ENCODE peak calls at places on chromosomes 7 and 10, in ten cellular contexts. G is fibroblast of the aortic adventitia; J is T-helper 9 cell; X is H54; C is stimulated activated CD8-positive, alpha-beta memory T cell treated with anti-CD3 and anti-CD28 coated beads, Interleukin-15, amount 100 ng/mL, for 24 hours; P is cardiac fibroblast; K is colonic mucosa; R is cardiac muscle cell; E is neural crest cell; H is bronchial epithelial cell. Z is an unnamed sample.

GRCh38 chr7:25812086-25812855 is 339.7 kb upstream of the NFE2L3 start:
- DNase-seq in H (no peak), X (no peak), E (no peak), J (no peak), C (no peak), P (no peak), G (no peak), K (no peak), R (no peak), Z (no peak)

GRCh38 chr10:63429280-63429679 is 36.5 kb downstream of the JMJD1C start:
- DNase-seq in J (no peak), R (no peak), C (no peak), P (peak; percentile 62), H (peak; percentile 39), E (no peak), X (no peak), G (peak; percentile 64), K (no peak), Z (no peak)

GRCh38 chr10:92240289-92241157 is 50.4 kb downstream of the CPEB3 start:
- DNase-seq in P (peak; percentile 80), C (no peak), E (peak; percentile 10), J (peak; percentile 3), G (peak; percentile 73), R (peak; percentile 79), K (peak; percentile 86), H (peak; percentile 56), X (peak; percentile 72), Z (peak; percentile 35)

GRCh38 chr7:132275384-132275783 is 300.9 kb downstream of the PLXNA4 start:
- DNase-seq in C (no peak), H (no peak), J (no peak), R (no peak), G (no peak), X (no peak), P (no peak), K (no peak), E (no peak), Z (no peak)

GRCh38 chr7:158560386-158560785 is 27.2 kb downstream of the PTPRN2 start:
- DNase-seq in H (no peak), R (no peak), C (no peak), G (no peak), J (no peak), P (no peak), E (no peak), K (no peak), X (no peak), Z (no peak)

GRCh38 chr7:134502463-134502862 is 24.9 kb upstream of the AKR1B10 start:
- DNase-seq in G (peak; percentile 87), P (peak; percentile 80), E (no peak), K (peak; percentile 37), C (no peak), R (no peak), J (no peak), H (peak; percentile 73), X (no peak), Z (peak; percentile 27)

GRCh38 chr7:64465551-64465950 is 97.3 kb downstream of the ZNF680 start:
- DNase-seq in G (no peak), R (no peak), E (no peak), J (no peak), K (no peak), X (no peak), P (no peak), H (no peak), C (no peak), Z (no peak)

GRCh38 chr7:28168393-28169158 is 12.0 kb downstream of the JAZF1 start:
- DNase-seq in J (no peak), K (no peak), E (no peak), C (no peak), G (no peak), X (no peak), R (no peak), P (no peak), H (no peak), Z (no peak)

GRCh38 chr10:91088300-91089140 is 131.9 kb upstream of the PCGF5 start:
- DNase-seq in P (peak; percentile 29), J (no peak), H (peak; percentile 22), C (no peak), R (peak; percentile 55), K (no peak), X (no peak), G (peak; percentile 27), E (no peak), Z (no peak)

GRCh38 chr7:47945261-47946015 is 2.8 kb downstream of the PKD1L1 start:
- DNase-seq in P (peak; percentile 76), E (peak; percentile 82), X (peak; percentile 64), K (peak; percentile 90), J (peak; percentile 73), R (peak; percentile 83), H (peak; percentile 44), C (peak; percentile 48), G (peak; percentile 76), Z (peak; percentile 73)

GRCh38 chr7:150515752-150516151 is 1.1 kb downstream of the GIMAP7 start:
- DNase-seq in E (no peak), K (no peak), P (no peak), G (no peak), R (no peak), H (no peak), C (no peak), X (no peak), J (no peak), Z (no peak)

GRCh38 chr10:102904337-102904736 is 13.8 kb upstream of the CNNM2 start:
- DNase-seq in E (no peak), K (no peak), H (no peak), P (no peak), X (no peak), R (no peak), G (no peak), J (no peak), C (no peak), Z (no peak)

GRCh38 chr10:6843477-6843876 is 263.4 kb upstream of the PRKCQ start:
- DNase-seq in R (no peak), C (no peak), G (no peak), J (no peak), H (no peak), E (no peak), P (no peak), X (no peak), K (no peak), Z (no peak)

GRCh38 chr10:110007171-110007700 is 548 bp upstream of the ADD3 start:
- DNase-seq in P (no peak), E (no peak), J (no peak), G (no peak), X (peak; percentile 35), H (peak; percentile 26), K (peak; percentile 68), R (no peak), C (peak; percentile 36), Z (no peak)

GRCh38 chr10:24575462-24576002 is 148.2 kb downstream of the ARHGAP21 start:
- DNase-seq in R (no peak), E (no peak), X (no peak), H (no peak), P (no peak), G (no peak), J (no peak), K (no peak), C (no peak), Z (no peak)

GRCh38 chr10:106920538-106920937 is 244.0 kb downstream of the SORCS1 start:
- DNase-seq in E (no peak), X (no peak), H (no peak), P (no peak), G (no peak), R (no peak), J (no peak), C (no peak), K (no peak), Z (no peak)

GRCh38 chr7:149598721-149599308 is 101.2 kb upstream of the ZNF746 start:
- DNase-seq in P (peak; percentile 53), R (peak; percentile 53), C (no peak), E (peak; percentile 12), J (no peak), G (peak; percentile 37), X (peak; percentile 15), H (peak; percentile 47), K (peak; percentile 36), Z (peak; percentile 31)

GRCh38 chr10:90913774-90914420 is 7.0 kb downstream of the ANKRD1 start:
- DNase-seq in E (no peak), C (no peak), R (no peak), J (no peak), G (no peak), K (no peak), P (no peak), X (no peak), H (no peak), Z (no peak)

GRCh38 chr10:131764929-131765328 is 135.9 kb upstream of the PPP2R2D start:
- DNase-seq in H (no peak), K (no peak), J (no peak), R (no peak), X (no peak), P (no peak), G (no peak), C (no peak), E (no peak), Z (no peak)

GRCh38 chr10:122140477-122140902 is 130.6 kb upstream of the BTBD16 start:
- DNase-seq in K (no peak), E (no peak), P (peak; percentile 66), R (peak; percentile 32), C (no peak), H (peak; percentile 73), X (no peak), J (no peak), G (peak; percentile 68), Z (peak; percentile 37)

GRCh38 chr10:2885956-2886296 is 181.4 kb upstream of the PFKP start:
- DNase-seq in E (no peak), G (no peak), K (no peak), X (no peak), H (no peak), C (no peak), J (no peak), R (no peak), P (no peak), Z (no peak)

GRCh38 chr7:24158976-24159375 is 125.0 kb upstream of the NPY start:
- DNase-seq in P (no peak), C (no peak), R (no peak), X (no peak), J (no peak), G (no peak), H (no peak), K (no peak), E (no peak), Z (no peak)

GRCh38 chr10:30671011-30671616 is 41.6 kb upstream of the LYZL2 start:
- DNase-seq in K (peak; percentile 48), J (peak; percentile 4), G (peak; percentile 93), H (peak; percentile 72), P (peak; percentile 85), C (no peak), R (peak; percentile 72), E (peak; percentile 53), X (peak; percentile 19), Z (peak; percentile 42)

GRCh38 chr10:104350146-104350635 is 3.4 kb upstream of the CFAP58 start:
- DNase-seq in P (peak; percentile 86), E (no peak), C (no peak), J (no peak), R (peak; percentile 68), H (peak; percentile 85), G (peak; percentile 85), X (no peak), K (peak; percentile 31), Z (peak; percentile 72)

GRCh38 chr10:98576096-98576495 is 129.4 kb upstream of the HPS1 start:
- DNase-seq in K (no peak), G (no peak), E (no peak), J (no peak), R (no peak), C (no peak), P (no peak), H (no peak), X (no peak), Z (no peak)

GRCh38 chr7:102012941-102013461 is 195.6 kb downstream of the CUX1 start:
- DNase-seq in J (no peak), G (peak; percentile 20), C (no peak), X (no peak), H (peak; percentile 36), R (no peak), P (peak; percentile 49), E (no peak), K (no peak), Z (no peak)

GRCh38 chr7:99197498-99197897 is 10.4 kb downstream of the KPNA7 start:
- DNase-seq in P (no peak), J (no peak), R (no peak), H (no peak), G (no peak), E (no peak), C (no peak), X (no peak), K (no peak), Z (no peak)

GRCh38 chr7:75604408-75604807 is 112.3 kb downstream of the SPDYE5 start:
- DNase-seq in P (no peak), E (no peak), X (no peak), G (no peak), R (no peak), K (no peak), C (no peak), J (no peak), H (no peak), Z (no peak)